ENCODE peak calls at places on chromosomes 13 and 19, in five cellular contexts. B, X, H, G and F are unnamed samples.

GRCh38 chr19:45322744-45323281 is at the start of gene CKM:
- DNase-seq in X (no peak), B (no peak), G (no peak), H (no peak), F (no peak)

GRCh38 chr19:42018503-42019193 is 24.6 kb upstream of the ATP1A3 start:
- DNase-seq in H (peak), G (no peak), B (peak), X (no peak), F (no peak)

GRCh38 chr13:98252931-98253470 is 75.9 kb upstream of the RNF113B start:
- DNase-seq in G (no peak), B (peak), X (peak), H (no peak), F (no peak)

GRCh38 chr13:30880756-30881155 is 25.3 kb upstream of the MEDAG start:
- DNase-seq in H (no peak), X (peak), B (peak), G (no peak), F (peak)

GRCh38 chr13:26995159-26995558 is 176.5 kb downstream of the USP12 start:
- DNase-seq in X (no peak), H (no peak), G (no peak), B (no peak), F (no peak)

GRCh38 chr13:99886706-99887105 is 84.9 kb downstream of the ZIC5 start:
- DNase-seq in H (no peak), B (no peak), X (no peak), G (peak), F (no peak)

GRCh38 chr19:21335721-21336120 is 6.5 kb upstream of the ZNF708 start:
- DNase-seq in B (no peak), H (no peak), X (no peak), G (no peak), F (no peak)

GRCh38 chr13:98315466-98315865 is 138.4 kb upstream of the RNF113B start:
- DNase-seq in H (no peak), B (peak), G (no peak), X (no peak), F (no peak)

GRCh38 chr19:19563348-19563848 is 25.3 kb downstream of the CILP2 start:
- DNase-seq in H (no peak), X (no peak), G (no peak), B (no peak), F (no peak)

GRCh38 chr19:35509018-35509652 is 4.3 kb downstream of the DMKN start:
- DNase-seq in X (peak), H (peak), G (peak), B (no peak), F (no peak)

GRCh38 chr19:46927893-46928292 is 67.1 kb downstream of the ARHGAP35 start:
- DNase-seq in H (no peak), B (no peak), X (no peak), G (no peak), F (no peak)

GRCh38 chr13:49216334-49216733 is 3.8 kb upstream of the MLNR start:
- DNase-seq in B (no peak), X (no peak), H (no peak), G (no peak), F (no peak)

GRCh38 chr19:45444318-45445041 is 20.8 kb upstream of the ERCC1 start:
- DNase-seq in B (peak), H (peak), X (peak), G (peak), F (peak)

GRCh38 chr13:52001120-52001731 is 10.0 kb downstream of the ATP7B start:
- DNase-seq in B (peak), H (peak), G (no peak), X (peak), F (peak)

GRCh38 chr13:51997641-51998330 is 13.5 kb downstream of the ATP7B start:
- DNase-seq in B (no peak), G (no peak), H (peak), X (peak), F (no peak)

GRCh38 chr13:51998723-51999471 is 12.4 kb downstream of the ATP7B start:
- DNase-seq in H (peak), B (no peak), G (no peak), X (peak), F (no peak)

GRCh38 chr13:52002361-52002760 is 8.9 kb downstream of the ATP7B start:
- DNase-seq in B (no peak), H (no peak), G (no peak), X (no peak), F (no peak)

DNA sequence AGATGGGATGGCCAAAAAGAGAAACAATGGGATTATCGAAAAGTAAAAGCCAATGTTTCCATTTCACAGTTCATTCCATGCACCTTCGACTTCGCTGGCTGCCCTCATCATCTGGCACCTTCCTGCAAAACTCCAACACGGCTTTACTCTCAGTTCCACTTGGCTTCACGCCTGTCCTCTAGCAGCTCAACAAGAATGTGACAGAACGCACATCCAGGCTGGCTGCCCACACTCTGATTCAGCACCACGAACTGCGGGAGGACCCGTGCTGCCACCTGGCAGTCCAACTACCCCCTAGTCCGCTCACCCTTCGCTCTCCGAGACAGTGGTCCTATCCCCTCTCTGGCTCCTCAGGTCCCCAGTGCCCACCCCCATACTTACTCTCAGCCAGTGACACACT is 11.7 kb downstream of the ATP7B start:
- DNase-seq in G (no peak), X (no peak), H (no peak), B (peak), F (no peak)
- TF ChIP-seq MAFK in G (no peak), X (no peak), H (no peak), B (no peak), F (no peak)

DNA sequence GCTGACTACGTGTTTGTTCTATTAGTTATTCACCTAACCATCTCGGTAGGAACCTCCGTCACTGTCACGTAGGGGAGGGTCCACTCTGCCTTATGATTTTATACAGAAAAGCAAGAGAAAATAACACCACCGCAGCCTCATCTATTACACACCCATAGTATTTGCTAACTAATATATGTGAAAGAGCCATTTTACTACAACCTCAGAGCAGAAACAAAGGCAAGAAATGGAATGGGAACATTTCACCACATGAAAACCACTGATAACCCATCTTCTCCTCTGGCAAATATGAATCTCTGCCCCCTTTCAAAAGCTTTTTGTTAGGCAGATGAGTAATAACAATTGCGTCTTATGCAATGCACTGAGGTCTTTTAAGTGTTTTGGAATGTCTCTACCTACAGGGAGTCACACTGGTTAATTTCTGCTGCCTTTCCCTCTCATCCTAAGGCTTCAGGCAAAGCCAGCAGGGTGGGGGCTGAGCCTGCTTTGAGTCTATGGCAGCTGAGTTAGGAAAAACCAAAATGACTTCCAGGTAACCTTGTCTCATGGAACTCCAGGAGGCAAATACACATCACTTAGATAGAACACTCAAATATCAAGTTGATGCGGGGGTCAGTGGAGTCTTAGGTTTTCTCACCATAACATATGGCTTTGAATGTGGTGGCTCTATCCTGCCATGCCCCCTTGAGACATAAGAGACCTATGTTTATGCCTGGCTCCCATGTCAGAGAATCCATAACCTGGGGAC is 15.0 kb downstream of the TSHZ3 start:
- DNase-seq in G (no peak), X (no peak), H (no peak), B (peak), F (no peak)
- TF ChIP-seq MAFK in G (no peak), X (no peak), H (no peak), B (no peak), F (no peak)

GRCh38 chr19:1505991-1506881 is 6.6 kb downstream of the ADAMTSL5 start:
- DNase-seq in B (no peak), G (no peak), H (no peak), X (no peak), F (no peak)

GRCh38 chr19:1509589-1510441 is 3.0 kb downstream of the ADAMTSL5 start:
- DNase-seq in X (no peak), H (no peak), B (no peak), G (no peak), F (no peak)

GRCh38 chr19:1508507-1508856 is 4.3 kb downstream of the ADAMTSL5 start:
- DNase-seq in G (no peak), B (no peak), X (no peak), H (no peak), F (no peak)

GRCh38 chr19:1507192-1507660 is 5.6 kb downstream of the ADAMTSL5 start:
- DNase-seq in B (no peak), G (no peak), H (no peak), X (no peak), F (no peak)

GRCh38 chr19:1507763-1508506 is 4.9 kb downstream of the ADAMTSL5 start:
- DNase-seq in H (peak), B (peak), G (peak), X (peak), F (peak)
- TF ChIP-seq MAFK in H (no peak), B (no peak), G (no peak), X (no peak), F (no peak)

DNA sequence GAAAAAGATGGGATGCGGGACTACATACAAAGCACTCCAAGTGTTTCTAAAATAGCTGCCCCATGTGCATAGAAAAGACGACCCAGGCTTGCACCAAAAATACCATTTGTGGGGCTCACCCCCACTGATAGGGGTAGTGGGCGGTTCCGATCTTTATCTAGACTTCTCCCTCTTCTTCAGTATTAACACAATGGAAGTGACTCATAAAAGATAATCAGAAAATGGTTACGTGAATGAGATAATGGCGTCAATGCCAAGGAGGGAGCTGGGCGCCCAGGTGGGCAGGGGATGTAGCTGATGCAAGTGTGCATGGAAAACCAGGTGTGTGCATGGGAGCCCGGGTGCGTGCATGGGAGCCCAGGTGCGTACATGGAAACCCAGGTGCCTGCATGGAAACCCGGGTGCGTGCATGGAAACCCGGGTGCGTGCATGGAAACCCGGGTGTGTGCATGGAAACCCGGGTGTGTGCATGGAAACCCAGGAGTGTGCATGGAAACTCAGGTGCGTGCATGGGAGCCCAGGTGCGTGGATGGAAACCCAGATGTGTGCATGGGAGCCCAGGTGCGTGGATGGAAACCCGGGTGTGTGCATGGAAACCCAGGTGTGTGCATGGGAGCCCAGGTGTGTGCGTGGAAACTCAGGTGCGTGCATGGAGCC is 32.7 kb downstream of the LAMP1 start:
- DNase-seq in X (no peak), B (no peak), H (no peak), G (no peak), F (no peak)
- TF ChIP-seq MAFK in X (no peak), B (no peak), H (no peak), G (no peak), F (no peak)

GRCh38 chr19:29532097-29532496 is 6.3 kb downstream of the VSTM2B start:
- DNase-seq in B (no peak), G (peak), X (no peak), H (no peak), F (peak)

GRCh38 chr19:29535984-29536508 is 10.3 kb downstream of the VSTM2B start:
- DNase-seq in G (peak), H (no peak), X (no peak), B (no peak), F (no peak)

GRCh38 chr19:29535432-29535831 is 9.6 kb downstream of the VSTM2B start:
- DNase-seq in H (no peak), B (no peak), X (no peak), G (peak), F (no peak)

GRCh38 chr19:29532956-29533355 is 7.2 kb downstream of the VSTM2B start:
- DNase-seq in H (no peak), X (no peak), G (no peak), B (no peak), F (no peak)

GRCh38 chr19:29533578-29534544 is 8.1 kb downstream of the VSTM2B start:
- DNase-seq in B (no peak), H (no peak), X (no peak), G (peak), F (no peak)
- TF ChIP-seq MAFK in B (no peak), H (no peak), X (no peak), G (no peak), F (no peak)